ENCODE peak calls at places on chromosomes 11 and 22, in nine cellular contexts. U is left ventricle myocardium inferior; S is iris pigment epithelial cell; F is activated CD4-positive, CD25-positive, alpha-beta regulatory T cell treated with anti-CD3 and anti-CD28 coated beads, Interleukin-2, amount 50 U/mL, for 16 hours; T is stimulated activated CD4-positive, alpha-beta T cell treated with anti-CD3 and anti-CD28 coated beads, Interleukin-2, amount 100 ng/mL, for 48 hours; G is NCI-H460; N is body of pancreas; Z is T-helper 17 cell; J is dermis blood vessel endothelial cell. K is an unnamed sample.

GRCh38 chr11:16013649-16014275 is 342.6 kb downstream of the SOX6 start:
- DNase-seq in U (no peak), S (no peak), F (no peak), T (no peak), G (no peak), N (no peak), Z (no peak), J (no peak), K (no peak)

GRCh38 chr11:43558556-43559127 is 121.9 kb upstream of the HSD17B12 start:
- DNase-seq in U (no peak), S (no peak), F (no peak), T (no peak), G (no peak), N (no peak), Z (no peak), J (no peak), K (no peak)

GRCh38 chr11:44910591-44910990 is 40.1 kb downstream of the TP53I11 start:
- DNase-seq in U (no peak), S (no peak), F (no peak), T (no peak), G (no peak), N (no peak), Z (no peak), J (no peak), K (no peak)

GRCh38 chr11:11588890-11589289 is 32.9 kb downstream of the GALNT18 start:
- DNase-seq in U (no peak), S (no peak), F (no peak), T (no peak), G (no peak), N (no peak), Z (no peak), J (no peak), K (no peak)

GRCh38 chr11:114075891-114076441 is 16.5 kb downstream of the ZBTB16 start:
- DNase-seq in U (no peak), S (peak; percentile 90), F (no peak), T (no peak), G (no peak), N (no peak), Z (peak; percentile 32), J (peak; percentile 70), K (peak; percentile 7)

GRCh38 chr11:8038393-8038792 is 42.6 kb upstream of the TUB start:
- DNase-seq in U (no peak), S (no peak), F (no peak), T (no peak), G (no peak), N (no peak), Z (no peak), J (no peak), K (no peak)

GRCh38 chr22:42904049-42904448 is 47.0 kb upstream of the ARFGAP3 start:
- DNase-seq in U (no peak), S (no peak), F (no peak), T (no peak), G (no peak), N (no peak), Z (no peak), J (no peak), K (no peak)

GRCh38 chr22:44359496-44360110 is 46.9 kb upstream of the SHISAL1 start:
- DNase-seq in U (no peak), S (no peak), F (no peak), T (no peak), G (no peak), N (no peak), Z (no peak), J (no peak), K (no peak)

GRCh38 chr11:94100253-94100652 is 28.4 kb upstream of the PANX1 start:
- DNase-seq in U (no peak), S (no peak), F (no peak), T (no peak), G (no peak), N (no peak), Z (no peak), J (no peak), K (no peak)

GRCh38 chr22:24521791-24522245 is 26.7 kb downstream of the UPB1 start:
- DNase-seq in U (no peak), S (peak; percentile 62), F (no peak), T (no peak), G (peak; percentile 48), N (peak; percentile 57), Z (no peak), J (peak; percentile 85), K (no peak)

GRCh38 chr11:33500331-33500730 is 200.3 kb downstream of the C11orf91 start:
- DNase-seq in U (no peak), S (peak; percentile 13), F (no peak), T (no peak), G (no peak), N (no peak), Z (no peak), J (no peak), K (no peak)

GRCh38 chr22:22666307-22667091 is 22.1 kb downstream of the GGTLC2 start:
- DNase-seq in U (no peak), S (peak; percentile 38), F (no peak), T (no peak), G (no peak), N (peak; percentile 41), Z (no peak), J (peak; percentile 50), K (no peak)

GRCh38 chr11:63622318-63622717 is 8.1 kb upstream of the PLAAT3 start:
- DNase-seq in U (no peak), S (no peak), F (no peak), T (no peak), G (no peak), N (peak; percentile 40), Z (no peak), J (no peak), K (no peak)

GRCh38 chr11:37259734-37260133 is 661.7 kb upstream of the RAG2 start:
- DNase-seq in U (no peak), S (no peak), F (no peak), T (no peak), G (no peak), N (no peak), Z (no peak), J (no peak), K (no peak)

GRCh38 chr22:31079095-31079642 is 1.9 kb upstream of the SMTN start:
- DNase-seq in U (no peak), S (no peak), F (no peak), T (no peak), G (no peak), N (peak; percentile 77), Z (no peak), J (no peak), K (no peak)

GRCh38 chr11:86523738-86524602 is 148.4 kb downstream of the ME3 start:
- DNase-seq in U (no peak), S (peak; percentile 98), F (no peak), T (no peak), G (peak; percentile 92), N (peak; percentile 38), Z (no peak), J (peak; percentile 93), K (peak; percentile 85)

GRCh38 chr11:63510360-63511130 is 4.7 kb downstream of the LGALS12 start:
- DNase-seq in U (peak; percentile 37), S (peak; percentile 59), F (no peak), T (no peak), G (no peak), N (no peak), Z (no peak), J (no peak), K (no peak)

GRCh38 chr22:30989473-30989872 is 20.4 kb downstream of the TUG1 start:
- DNase-seq in U (no peak), S (no peak), F (no peak), T (no peak), G (no peak), N (no peak), Z (no peak), J (no peak), K (no peak)